ENCODE peak calls at places on chromosomes 5 and 9, in six cellular contexts. D is activated T-cell treated with anti-CD3 and anti-CD28 coated beads, Interleukin-2, amount 50 U/mL, for 72 hours; K is mesendoderm; U is pancreas; I is T-cell; W is tibial artery. P is an unnamed sample.
A peak's percentile ranks its signal among the peaks of the same experiment; 100 is the strongest.

GRCh38 chr9:125142560-125143376 is 560 bp downstream of the SCAI start:
- DNase-seq in I (peak; percentile 13), W (no peak), U (no peak), K (peak; percentile 20), D (peak; percentile 7), P (no peak)

GRCh38 chr5:154197801-154198461 is 7.4 kb downstream of the GALNT10 start:
- DNase-seq in U (no peak), I (peak; percentile 58), W (no peak), D (peak; percentile 90), K (no peak), P (no peak)

GRCh38 chr9:36488322-36488838 is 84.3 kb upstream of the MELK start:
- DNase-seq in W (no peak), I (no peak), D (peak; percentile 25), K (no peak), U (peak; percentile 36), P (no peak)

GRCh38 chr9:130817862-130818261 is 17.2 kb upstream of the ABL1 start:
- DNase-seq in D (no peak), U (no peak), W (no peak), K (no peak), I (no peak), P (no peak)

GRCh38 chr5:130278136-130278535 is 373.9 kb downstream of the CHSY3 start:
- DNase-seq in I (no peak), W (no peak), K (no peak), D (no peak), U (no peak), P (no peak)

GRCh38 chr9:84822589-84823233 is 153.2 kb downstream of the NTRK2 start:
- DNase-seq in D (no peak), I (no peak), U (no peak), W (no peak), K (peak; percentile 52), P (no peak)

GRCh38 chr5:128216860-128217531 is 133.4 kb downstream of the SLC12A2 start:
- DNase-seq in U (no peak), D (no peak), K (no peak), I (no peak), W (peak; percentile 72), P (no peak)

GRCh38 chr9:107020040-107020530 is 157.1 kb downstream of the ZNF462 start:
- DNase-seq in W (no peak), K (peak; percentile 83), D (no peak), I (no peak), U (no peak), P (no peak)

GRCh38 chr9:13100914-13101572 is 178.4 kb downstream of the MPDZ start:
- DNase-seq in I (no peak), U (no peak), D (no peak), K (no peak), W (no peak), P (no peak)

GRCh38 chr5:140548791-140549190 is 1.3 kb downstream of the EIF4EBP3 start:
- DNase-seq in W (no peak), K (no peak), U (peak; percentile 41), I (no peak), D (no peak), P (no peak)

GRCh38 chr5:153777681-153778080 is 261.0 kb downstream of the FAM114A2 start:
- DNase-seq in D (no peak), U (no peak), K (peak; percentile 55), I (no peak), W (no peak), P (no peak)

GRCh38 chr5:76862986-76863385 is 13.2 kb downstream of the S100Z start:
- DNase-seq in K (no peak), U (no peak), D (no peak), I (no peak), W (no peak), P (no peak)

GRCh38 chr9:97553841-97554240 is 52.4 kb downstream of the TMOD1 start:
- DNase-seq in U (no peak), W (no peak), K (no peak), D (no peak), I (no peak), P (no peak)

GRCh38 chr5:112604741-112605390 is 132.8 kb upstream of the APC start:
- DNase-seq in W (no peak), K (peak; percentile 60), D (no peak), I (no peak), U (no peak), P (no peak)

GRCh38 chr5:132363431-132364112 is 5.9 kb upstream of the SLC22A5 start:
- DNase-seq in I (no peak), D (peak; percentile 18), K (no peak), U (no peak), W (peak; percentile 77), P (peak; percentile 43)

GRCh38 chr9:111107141-111107540 is 68.9 kb upstream of the LPAR1 start:
- DNase-seq in K (no peak), U (no peak), D (no peak), W (no peak), I (no peak), P (no peak)

GRCh38 chr5:93163010-93163663 is 417.9 kb downstream of the NR2F1-AS1 start:
- DNase-seq in W (no peak), K (peak; percentile 34), I (no peak), D (no peak), U (no peak), P (no peak)

GRCh38 chr5:96279796-96280542 is 153.1 kb downstream of the PCSK1 start:
- DNase-seq in W (no peak), I (no peak), U (no peak), D (peak; percentile 43), K (no peak), P (no peak)

GRCh38 chr9:121269888-121270254 is 1.9 kb downstream of the GSN start:
- DNase-seq in D (no peak), I (no peak), K (no peak), U (no peak), W (no peak), P (no peak)

GRCh38 chr5:43121565-43122484 is 1.1 kb downstream of the ZNF131 start:
- DNase-seq in I (no peak), D (no peak), W (no peak), K (peak; percentile 27), U (no peak), P (no peak)

GRCh38 chr5:3010301-3010952 is 258.9 kb upstream of the IRX2 start:
- DNase-seq in W (no peak), D (no peak), K (no peak), I (no peak), U (no peak), P (no peak)

GRCh38 chr9:131815971-131816873 is 76.3 kb upstream of the RAPGEF1 start:
- DNase-seq in W (no peak), U (no peak), D (no peak), I (no peak), K (no peak), P (no peak)

GRCh38 chr5:175059687-175060194 is 335.4 kb downstream of the MSX2 start:
- DNase-seq in K (peak; percentile 92), D (peak; percentile 3), W (peak; percentile 73), I (no peak), U (no peak), P (peak; percentile 8)

GRCh38 chr9:130845901-130846381 is 10.9 kb downstream of the ABL1 start:
- DNase-seq in W (no peak), K (no peak), D (no peak), I (no peak), U (no peak), P (no peak)

GRCh38 chr9:124291801-124292396 is 34.1 kb downstream of the NEK6 start:
- DNase-seq in I (no peak), W (peak; percentile 79), U (no peak), D (peak; percentile 51), K (no peak), P (no peak)